ENCODE peak calls at places on chromosomes 16 and 17, in four cellular contexts. N is H1, E is K562, K is HepG2. G is an unnamed sample.

GRCh38 chr16:20175358-20175757 is 101.7 kb upstream of the GPR139 start:
- DNase-seq in N (no peak), E (no peak), K (no peak), G (no peak)

GRCh38 chr17:48194097-48194550 is 86.6 kb downstream of the SNX11 start:
- DNase-seq in N (no peak), E (no peak), K (no peak), G (peak)

GRCh38 chr17:15999974-16000827 is 577 bp downstream of the TTC19 start:
- DNase-seq in N (no peak), E (no peak), K (peak), G (no peak)

GRCh38 chr17:1229354-1229890 is 40.8 kb upstream of the BHLHA9 start:
- DNase-seq in N (peak), E (peak), K (no peak), G (no peak)

GRCh38 chr16:85428168-85428898 is 184.8 kb upstream of the GSE1 start:
- DNase-seq in N (peak), E (peak), K (no peak), G (peak)

GRCh38 chr16:11501583-11502138 is 85.1 kb downstream of the LITAF start:
- DNase-seq in N (peak), E (no peak), K (no peak), G (no peak)

GRCh38 chr16:27446721-27447120 is 44.7 kb downstream of the IL21R start:
- DNase-seq in N (no peak), E (no peak), K (no peak), G (no peak)

GRCh38 chr17:78268960-78269892 is 37.8 kb downstream of the TMEM235 start:
- DNase-seq in N (peak), E (no peak), K (no peak), G (no peak)

GRCh38 chr17:38448208-38448776 is 20.0 kb downstream of the ARHGAP23 start:
- DNase-seq in N (no peak), E (no peak), K (no peak), G (no peak)

GRCh38 chr17:59762022-59762825 is 54.8 kb downstream of the VMP1 start:
- DNase-seq in N (no peak), E (no peak), K (no peak), G (peak)

GRCh38 chr17:36088559-36089376 is 1.2 kb downstream of the CCL3 start:
- DNase-seq in N (no peak), E (no peak), K (no peak), G (no peak)

GRCh38 chr16:49857423-49858181 is 1.7 kb upstream of the ZNF423 start:
- DNase-seq in N (peak), E (peak), K (peak), G (peak)

GRCh38 chr17:81037783-81038733 is 3.1 kb downstream of the BAIAP2 start:
- DNase-seq in N (no peak), E (no peak), K (no peak), G (no peak)

GRCh38 chr16:68287276-68288251 is 23.2 kb downstream of the SLC7A6OS start:
- DNase-seq in N (no peak), E (no peak), K (no peak), G (no peak)

GRCh38 chr16:27254262-27254811 is 14.2 kb downstream of the NSMCE1 start:
- DNase-seq in N (no peak), E (no peak), K (no peak), G (no peak)

GRCh38 chr16:89498839-89499238 is 8.5 kb upstream of the ANKRD11 start:
- DNase-seq in N (no peak), E (no peak), K (no peak), G (no peak)

GRCh38 chr17:608911-609882 is 105.4 kb downstream of the VPS53 start:
- DNase-seq in N (no peak), E (no peak), K (no peak), G (no peak)

DNA sequence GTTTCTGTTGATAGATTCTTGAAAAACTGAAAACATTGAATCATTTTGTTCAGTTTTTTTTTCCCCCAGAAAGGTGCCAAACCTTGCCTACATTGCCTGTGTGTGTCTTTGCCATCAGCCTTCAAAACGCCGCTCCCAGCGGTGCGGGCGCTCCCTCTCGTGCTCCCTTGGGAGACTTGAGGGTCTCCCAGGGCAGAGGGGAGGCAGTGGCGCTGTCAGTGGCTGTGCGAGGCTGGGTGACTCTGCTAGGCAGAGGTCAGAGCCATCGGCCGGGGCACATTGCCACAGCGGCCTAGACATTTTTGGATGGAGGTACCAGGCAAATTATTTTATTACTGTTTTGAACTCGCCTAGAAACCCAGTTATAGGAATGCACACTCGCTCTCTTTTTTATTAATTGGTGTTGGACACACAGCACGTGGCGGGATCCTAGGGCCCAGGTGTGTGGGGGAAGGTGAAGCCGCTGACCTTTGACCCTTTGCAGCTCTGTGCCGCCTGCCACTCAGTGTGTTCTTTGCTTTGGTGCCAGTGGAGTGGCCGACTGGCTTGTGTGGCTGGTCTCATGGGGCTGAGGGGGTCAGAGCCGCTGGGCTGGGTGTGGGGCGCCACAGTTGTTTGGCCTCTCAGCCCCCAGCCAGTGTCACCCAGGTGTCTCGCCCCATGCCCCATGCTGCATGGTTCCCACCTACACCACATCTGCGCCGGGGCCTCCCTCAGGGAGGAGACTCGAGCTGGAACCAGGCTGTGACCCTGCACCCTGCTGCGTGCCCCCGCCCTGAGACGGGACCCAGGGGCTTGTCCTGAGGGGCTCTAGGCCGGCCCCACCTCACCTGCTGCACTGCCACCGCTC is 115.7 kb downstream of the BANP start:
- DNase-seq in N (no peak), E (no peak), K (no peak), G (no peak)
- TF ChIP-seq FOSL1 in N (no peak), E (no peak), K (no peak), G (no peak)

GRCh38 chr16:79047337-79047736 is 553.2 kb downstream of the MAF start:
- DNase-seq in N (no peak), E (peak), K (peak), G (no peak)
- TF ChIP-seq CTCF in N (peak), E (peak), K (peak), G (peak)

GRCh38 chr16:29819506-29819905 is 756 bp upstream of the MVP start:
- DNase-seq in N (no peak), E (no peak), K (no peak), G (no peak)

GRCh38 chr16:29821663-29822115 is 1.4 kb downstream of the MVP start:
- DNase-seq in N (no peak), E (no peak), K (no peak), G (peak)

GRCh38 chr16:29818082-29818481 is 2.1 kb downstream of the PAGR1 start:
- DNase-seq in N (no peak), E (no peak), K (no peak), G (no peak)

GRCh38 chr16:29820271-29820701 is at the start of gene MVP:
- DNase-seq in N (peak), E (no peak), K (no peak), G (no peak)

DNA sequence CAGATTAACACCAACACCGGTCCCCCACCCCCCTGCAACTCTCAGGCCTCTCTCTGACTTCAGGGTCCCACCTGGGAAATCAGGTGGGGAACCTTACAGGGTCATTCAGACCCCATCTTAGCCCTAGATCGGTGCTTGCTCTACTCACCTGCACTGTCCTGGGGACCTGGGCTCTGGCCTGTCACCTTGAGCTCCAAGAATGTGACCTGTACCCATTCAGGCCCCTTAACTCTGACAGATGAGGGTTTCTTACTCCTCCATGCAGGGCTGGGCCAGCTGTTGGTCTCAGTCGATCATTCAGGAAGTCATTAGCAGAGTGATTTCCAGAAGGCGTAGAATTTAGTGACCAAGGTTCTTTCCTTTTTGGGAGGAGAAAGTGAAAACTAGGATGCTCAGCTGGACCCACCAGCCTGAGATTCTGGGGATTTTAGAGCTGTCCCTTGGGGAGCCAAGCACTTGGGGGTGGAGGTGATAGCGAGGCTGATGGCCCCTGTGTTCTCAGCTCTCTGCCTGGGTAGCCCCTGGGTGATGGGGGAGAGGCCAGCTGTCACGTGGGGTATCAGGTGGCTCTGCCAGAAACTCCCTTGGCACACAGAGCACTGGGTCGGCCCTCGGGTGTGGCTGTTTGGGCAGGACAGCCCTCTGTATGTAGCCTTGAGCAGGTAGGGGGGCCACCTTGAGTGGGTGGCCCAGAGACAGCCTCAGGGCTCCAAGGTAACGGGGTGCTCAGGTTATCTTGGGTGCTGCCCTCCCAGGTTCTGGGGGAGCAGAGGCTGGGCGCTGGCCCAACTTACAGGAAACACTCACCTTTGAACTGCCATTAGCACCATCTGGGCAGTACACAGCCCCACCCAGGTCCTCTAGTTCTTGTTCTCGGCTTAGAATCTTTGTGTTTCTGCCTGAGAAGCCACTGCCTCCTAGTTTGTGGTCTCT is 734 bp downstream of the MVP start:
- DNase-seq in N (no peak), E (no peak), K (no peak), G (no peak)
- TF ChIP-seq FOSL1 in N (no peak), E (no peak), K (no peak), G (no peak)

GRCh38 chr17:63181856-63182255 is 215.8 kb downstream of the TANC2 start:
- DNase-seq in N (no peak), E (no peak), K (no peak), G (no peak)

GRCh38 chr17:63190821-63191220 is 224.8 kb downstream of the TANC2 start:
- DNase-seq in N (no peak), E (no peak), K (no peak), G (no peak)

GRCh38 chr17:63189930-63190329 is 223.9 kb downstream of the TANC2 start:
- DNase-seq in N (no peak), E (no peak), K (no peak), G (no peak)

GRCh38 chr17:63189082-63189481 is 223.0 kb downstream of the TANC2 start:
- DNase-seq in N (no peak), E (no peak), K (no peak), G (no peak)

DNA sequence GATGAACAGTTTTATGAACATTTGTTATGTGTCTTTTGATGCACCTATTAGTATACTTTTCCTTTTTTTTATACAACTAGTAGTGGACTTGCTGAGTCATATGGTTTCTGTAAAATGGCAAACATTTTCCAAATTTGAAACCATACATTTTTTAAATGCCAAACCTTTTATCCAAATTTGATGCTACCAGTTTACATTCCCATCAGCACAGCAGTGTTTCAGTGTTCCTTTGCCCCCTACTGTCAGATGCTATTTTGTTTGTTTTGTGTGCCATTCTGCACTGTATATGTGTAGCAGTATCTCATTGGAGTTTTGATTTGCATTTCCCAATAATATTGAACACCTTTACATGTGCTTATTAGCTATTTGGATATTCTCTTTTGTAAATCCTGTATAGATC is 219.4 kb downstream of the TANC2 start:
- DNase-seq in N (no peak), E (no peak), K (no peak), G (no peak)
- TF ChIP-seq CTCF in N (no peak), E (no peak), K (no peak), G (no peak)

GRCh38 chr16:70693231-70693671 is 7.4 kb upstream of the MTSS2 start:
- DNase-seq in N (no peak), E (no peak), K (no peak), G (no peak)

GRCh38 chr16:70692481-70693203 is 6.8 kb upstream of the MTSS2 start:
- DNase-seq in N (no peak), E (no peak), K (peak), G (no peak)

GRCh38 chr16:70689970-70690905 is 4.4 kb upstream of the MTSS2 start:
- DNase-seq in N (no peak), E (no peak), K (no peak), G (no peak)

GRCh38 chr16:70692130-70692470 is 6.2 kb upstream of the MTSS2 start:
- DNase-seq in N (no peak), E (no peak), K (no peak), G (no peak)

DNA sequence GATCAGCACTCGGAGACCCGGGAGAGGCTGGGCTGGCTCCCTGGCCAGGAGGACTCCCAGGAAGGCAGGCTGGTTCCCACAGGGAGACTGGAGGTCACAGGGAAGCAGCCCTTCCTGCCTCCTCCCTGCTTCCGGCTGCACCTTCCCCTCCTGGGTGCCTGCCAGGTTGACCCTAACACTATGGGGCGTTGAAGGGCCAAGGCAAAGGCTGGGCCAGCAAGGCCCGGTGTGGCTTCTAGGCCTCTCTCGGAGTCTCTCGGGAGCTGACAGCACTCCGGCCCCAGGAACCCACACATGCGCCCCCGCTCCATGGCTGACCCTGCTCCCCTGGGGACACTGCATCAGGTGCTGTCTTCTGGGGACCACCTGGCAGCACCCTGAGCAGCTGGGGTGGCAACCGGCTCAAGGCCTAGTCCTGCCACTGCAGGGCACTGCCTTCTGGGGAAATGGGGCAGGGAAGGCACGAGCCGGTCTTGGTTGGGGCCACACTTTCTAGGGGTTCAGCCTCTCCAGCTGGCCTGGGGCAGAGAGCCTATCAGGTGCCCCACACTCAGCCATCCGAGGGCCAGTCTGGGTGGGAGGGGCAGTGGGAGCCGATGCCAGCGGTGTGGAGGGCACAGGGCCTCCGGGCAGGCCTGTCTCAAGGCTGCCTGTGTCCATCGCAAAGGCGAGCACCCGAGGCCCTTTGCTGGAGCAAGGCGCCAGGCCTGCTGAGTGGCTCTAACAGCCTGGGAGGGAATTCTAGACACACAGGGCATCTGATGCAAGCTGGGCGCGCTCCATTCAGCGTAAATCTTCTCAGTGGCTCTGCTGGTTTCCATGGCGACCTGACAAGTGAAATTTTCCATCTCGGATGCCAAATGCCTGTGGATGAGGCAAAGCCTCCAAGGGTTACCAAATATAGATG is 5.6 kb upstream of the MTSS2 start:
- DNase-seq in N (no peak), E (no peak), K (peak), G (no peak)
- TF ChIP-seq FOSL1 in N (no peak), E (no peak), K (no peak), G (no peak)

GRCh38 chr17:44398692-44399691 is 9.5 kb upstream of the ITGA2B start:
- DNase-seq in N (peak), E (no peak), K (no peak), G (no peak)

GRCh38 chr17:44402564-44403172 is 13.2 kb upstream of the ITGA2B start:
- DNase-seq in N (no peak), E (no peak), K (no peak), G (no peak)

GRCh38 chr17:44396946-44397345 is 7.5 kb upstream of the ITGA2B start:
- DNase-seq in N (peak), E (no peak), K (no peak), G (no peak)

GRCh38 chr17:44397479-44398440 is 8.3 kb upstream of the ITGA2B start:
- DNase-seq in N (peak), E (no peak), K (no peak), G (no peak)

DNA sequence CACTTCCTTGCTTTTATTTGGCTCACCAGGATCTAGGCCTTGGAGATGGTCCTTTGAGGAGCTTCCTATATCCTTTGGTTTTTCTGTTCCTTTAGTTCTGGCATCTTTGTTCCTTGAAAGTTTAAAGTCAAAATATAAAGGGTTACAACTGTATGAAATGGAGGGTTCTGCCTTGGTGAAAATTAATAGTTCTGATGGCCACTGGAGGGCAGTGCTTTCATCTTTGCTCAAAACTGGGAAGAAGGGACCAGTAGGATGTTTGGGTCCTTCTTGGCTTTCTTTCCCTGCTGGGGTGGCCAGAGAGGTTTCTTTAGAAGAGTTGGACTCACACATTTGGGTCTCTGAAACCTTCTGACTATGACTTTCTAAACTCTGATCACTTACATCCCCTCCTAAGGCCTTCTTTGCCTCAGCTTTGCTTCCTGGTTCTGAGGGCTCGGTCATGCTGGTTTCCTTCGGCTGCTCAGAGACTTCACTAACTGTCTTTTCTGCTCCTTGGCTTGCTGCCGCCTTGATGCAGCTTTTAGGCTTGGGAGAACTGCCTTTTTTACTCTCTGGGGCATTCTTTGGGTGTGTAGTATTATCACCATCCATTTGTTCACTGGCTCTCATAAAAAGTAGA is 10.9 kb upstream of the ITGA2B start:
- DNase-seq in N (peak), E (peak), K (peak), G (peak)
- TF ChIP-seq CTCF in N (peak), E (peak), K (peak), G (peak)

GRCh38 chr17:2892305-2892971 is 96.2 kb downstream of the RAP1GAP2 start:
- DNase-seq in N (no peak), E (no peak), K (peak), G (peak)
- TF ChIP-seq FOSL1 in N (no peak), E (no peak), K (no peak), G (peak)

GRCh38 chr17:31738488-31738887 is 120.6 kb downstream of the COPRS start:
- DNase-seq in N (no peak), E (no peak), K (no peak), G (no peak)
- TF ChIP-seq CTCF in N (no peak), E (no peak), K (no peak), G (no peak)

GRCh38 chr17:57033296-57033695 is 51.8 kb upstream of the AKAP1 start:
- DNase-seq in N (no peak), E (no peak), K (no peak), G (no peak)
- TF ChIP-seq FOSL1 in N (no peak), E (no peak), K (no peak), G (no peak)

G was measured in HCT116.